ENCODE peak calls at places on chromosome 15, in nine cellular contexts. One of them, this sample, is unnamed.

GRCh38 chr15:75107905-75108838 is 84.8 kb downstream of the PPCDC start:
- DNase-seq in HepG2: peak
- DNase-seq in Panc1: no peak
- DNase-seq in A549: peak
- DNase-seq in K562: peak
- DNase-seq in GM23338: no peak
- DNase-seq in SK-N-SH: no peak
- DNase-seq in HCT116: peak
- DNase-seq in GM12878: peak
- DNase-seq in this sample: peak

GRCh38 chr15:77415450-77416448 is 4.2 kb downstream of the PEAK1 start:
- DNase-seq in HCT116: no peak
- DNase-seq in GM12878: no peak
- DNase-seq in SK-N-SH: no peak
- DNase-seq in GM23338: peak
- DNase-seq in K562: no peak
- DNase-seq in A549: no peak
- DNase-seq in Panc1: no peak
- DNase-seq in HepG2: no peak
- DNase-seq in this sample: no peak

GRCh38 chr15:73751896-73752816 is 995 bp downstream of the INSYN1 start:
- DNase-seq in Panc1: no peak
- DNase-seq in SK-N-SH: peak
- DNase-seq in GM23338: peak
- DNase-seq in A549: no peak
- DNase-seq in HepG2: no peak
- DNase-seq in K562: no peak
- DNase-seq in HCT116: no peak
- DNase-seq in GM12878: no peak
- DNase-seq in this sample: no peak

GRCh38 chr15:98649621-98649995 is 1.3 kb downstream of the IGF1R start:
- DNase-seq in K562: no peak
- DNase-seq in GM12878: no peak
- DNase-seq in A549: peak
- DNase-seq in HepG2: no peak
- DNase-seq in HCT116: no peak
- DNase-seq in SK-N-SH: peak
- DNase-seq in GM23338: no peak
- DNase-seq in Panc1: no peak
- DNase-seq in this sample: peak

GRCh38 chr15:97177135-97177704 is 783.3 kb upstream of the ARRDC4 start:
- DNase-seq in GM23338: peak
- DNase-seq in GM12878: no peak
- DNase-seq in SK-N-SH: no peak
- DNase-seq in K562: no peak
- DNase-seq in A549: no peak
- DNase-seq in Panc1: no peak
- DNase-seq in HepG2: no peak
- DNase-seq in HCT116: no peak
- DNase-seq in this sample: no peak

GRCh38 chr15:73540161-73540560 is 93.0 kb downstream of the NPTN start:
- DNase-seq in K562: no peak
- DNase-seq in Panc1: no peak
- DNase-seq in HepG2: no peak
- DNase-seq in GM12878: no peak
- DNase-seq in GM23338: no peak
- DNase-seq in HCT116: no peak
- DNase-seq in A549: peak
- DNase-seq in SK-N-SH: no peak
- DNase-seq in this sample: no peak

GRCh38 chr15:100256096-100256984 is 85.4 kb downstream of the ADAMTS17 start:
- DNase-seq in K562: no peak
- DNase-seq in GM12878: no peak
- DNase-seq in HCT116: no peak
- DNase-seq in A549: no peak
- DNase-seq in GM23338: no peak
- DNase-seq in SK-N-SH: no peak
- DNase-seq in Panc1: no peak
- DNase-seq in HepG2: no peak
- DNase-seq in this sample: no peak

GRCh38 chr15:82314769-82315518 is 34.3 kb downstream of the GOLGA6L10 start:
- DNase-seq in HepG2: no peak
- DNase-seq in GM12878: no peak
- DNase-seq in SK-N-SH: no peak
- DNase-seq in A549: no peak
- DNase-seq in GM23338: no peak
- DNase-seq in Panc1: no peak
- DNase-seq in K562: no peak
- DNase-seq in HCT116: no peak
- DNase-seq in this sample: no peak

GRCh38 chr15:60893886-60894285 is 335.2 kb downstream of the RORA start:
- DNase-seq in GM23338: no peak
- DNase-seq in HepG2: no peak
- DNase-seq in SK-N-SH: no peak
- DNase-seq in A549: no peak
- DNase-seq in GM12878: no peak
- DNase-seq in Panc1: no peak
- DNase-seq in K562: no peak
- DNase-seq in HCT116: no peak
- DNase-seq in this sample: no peak

GRCh38 chr15:60890361-60890991 is 338.6 kb downstream of the RORA start:
- DNase-seq in HCT116: no peak
- DNase-seq in HepG2: no peak
- DNase-seq in SK-N-SH: no peak
- DNase-seq in GM23338: no peak
- DNase-seq in A549: no peak
- DNase-seq in K562: no peak
- DNase-seq in GM12878: no peak
- DNase-seq in Panc1: no peak
- DNase-seq in this sample: no peak

GRCh38 chr15:60889506-60889905 is 339.6 kb downstream of the RORA start:
- DNase-seq in HepG2: no peak
- DNase-seq in GM12878: no peak
- DNase-seq in GM23338: no peak
- DNase-seq in SK-N-SH: no peak
- DNase-seq in HCT116: no peak
- DNase-seq in Panc1: no peak
- DNase-seq in K562: no peak
- DNase-seq in A549: no peak
- DNase-seq in this sample: no peak

GRCh38 chr15:60886680-60887079 is 342.4 kb downstream of the RORA start:
- DNase-seq in Panc1: no peak
- DNase-seq in GM12878: no peak
- DNase-seq in HepG2: no peak
- DNase-seq in HCT116: no peak
- DNase-seq in K562: no peak
- DNase-seq in GM23338: no peak
- DNase-seq in A549: no peak
- DNase-seq in SK-N-SH: no peak
- DNase-seq in this sample: no peak

GRCh38 chr15:60889006-60889405 is 340.1 kb downstream of the RORA start:
- DNase-seq in SK-N-SH: no peak
- DNase-seq in K562: no peak
- DNase-seq in A549: no peak
- DNase-seq in HCT116: no peak
- DNase-seq in Panc1: no peak
- DNase-seq in GM23338: no peak
- DNase-seq in HepG2: no peak
- DNase-seq in GM12878: no peak
- DNase-seq in this sample: no peak
- TF ChIP-seq REST in SK-N-SH: no peak
- TF ChIP-seq REST in K562: no peak
- TF ChIP-seq REST in A549: no peak
- TF ChIP-seq REST in HCT116: no peak
- TF ChIP-seq REST in Panc1: no peak
- TF ChIP-seq REST in GM23338: no peak
- TF ChIP-seq REST in HepG2: no peak
- TF ChIP-seq REST in GM12878: no peak
- TF ChIP-seq REST in this sample: no peak

GRCh38 chr15:67085237-67085817 is 19.9 kb downstream of the SMAD3 start:
- DNase-seq in GM12878: no peak
- DNase-seq in GM23338: no peak
- DNase-seq in Panc1: no peak
- DNase-seq in K562: no peak
- DNase-seq in SK-N-SH: no peak
- DNase-seq in HCT116: no peak
- DNase-seq in A549: no peak
- DNase-seq in HepG2: no peak
- DNase-seq in this sample: peak
- H3K4me3 ChIP-seq in GM12878: peak
- H3K4me3 ChIP-seq in GM23338: no peak
- H3K4me3 ChIP-seq in Panc1: peak
- H3K4me3 ChIP-seq in K562: no peak
- H3K4me3 ChIP-seq in SK-N-SH: no peak
- H3K4me3 ChIP-seq in HCT116: no peak
- H3K4me3 ChIP-seq in A549: no peak
- H3K4me3 ChIP-seq in HepG2: no peak
- H3K4me3 ChIP-seq in this sample: no peak

GRCh38 chr15:86006546-86006945 is 73.1 kb upstream of the AGBL1 start:
- DNase-seq in Panc1: no peak
- DNase-seq in A549: no peak
- DNase-seq in HepG2: no peak
- DNase-seq in GM23338: no peak
- DNase-seq in SK-N-SH: no peak
- DNase-seq in HCT116: no peak
- DNase-seq in K562: no peak
- DNase-seq in GM12878: no peak
- DNase-seq in this sample: no peak
- TF ChIP-seq REST in Panc1: no peak
- TF ChIP-seq REST in A549: no peak
- TF ChIP-seq REST in HepG2: no peak
- TF ChIP-seq REST in GM23338: no peak
- TF ChIP-seq REST in SK-N-SH: no peak
- TF ChIP-seq REST in HCT116: no peak
- TF ChIP-seq REST in K562: no peak
- TF ChIP-seq REST in GM12878: no peak
- TF ChIP-seq REST in this sample: no peak

DNA sequence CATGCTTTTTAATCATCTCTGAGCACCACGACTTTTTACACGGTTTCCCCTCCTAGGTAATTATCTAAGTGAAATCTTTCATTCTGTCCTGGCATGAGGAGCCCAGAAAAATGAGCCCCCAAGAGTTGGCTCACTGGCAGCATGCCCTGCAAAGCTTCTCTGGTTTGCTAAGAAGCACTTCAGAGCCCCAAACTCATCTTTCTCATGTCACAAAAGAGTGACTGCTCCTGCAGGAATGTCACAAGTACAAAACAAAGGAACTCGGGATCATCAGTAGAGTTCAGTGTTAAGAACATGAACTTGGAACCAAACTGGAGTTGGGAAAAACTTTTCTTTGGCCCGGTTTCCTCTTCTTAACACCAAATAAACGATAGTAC is 123.9 kb downstream of the FOXB1 start:
- DNase-seq in HepG2: no peak
- DNase-seq in SK-N-SH: no peak
- DNase-seq in GM23338: peak
- DNase-seq in GM12878: no peak
- DNase-seq in HCT116: no peak
- DNase-seq in Panc1: no peak
- DNase-seq in A549: no peak
- DNase-seq in K562: no peak
- DNase-seq in this sample: no peak
- H3K4me3 ChIP-seq in HepG2: peak
- H3K4me3 ChIP-seq in SK-N-SH: peak
- H3K4me3 ChIP-seq in GM23338: peak
- H3K4me3 ChIP-seq in GM12878: peak
- H3K4me3 ChIP-seq in HCT116: peak
- H3K4me3 ChIP-seq in Panc1: peak
- H3K4me3 ChIP-seq in A549: peak
- H3K4me3 ChIP-seq in K562: peak
- H3K4me3 ChIP-seq in this sample: peak

This sample was measured in HL-60.